ENCODE peak calls at places on chromosome 3, in ten cellular contexts. I, A, H, Y, W, X, L, P, Q and E are unnamed samples.
A peak's percentile ranks its signal among the peaks of the same experiment; 100 is the strongest.

GRCh38 chr3:120858501-120858900 is 49.5 kb upstream of the STXBP5L start:
- DNase-seq in I (no peak), A (no peak), H (no peak), Y (no peak), W (no peak), X (no peak), L (no peak), P (no peak), Q (no peak), E (no peak)

GRCh38 chr3:14464521-14464920 is 62.1 kb downstream of the SLC6A6 start:
- DNase-seq in I (no peak), A (no peak), H (no peak), Y (no peak), W (no peak), X (no peak), L (no peak), P (no peak), Q (no peak), E (no peak)

GRCh38 chr3:65006300-65006739 is 318.5 kb upstream of the ADAMTS9 start:
- DNase-seq in I (no peak), A (no peak), H (peak; percentile 30), Y (no peak), W (no peak), X (no peak), L (peak; percentile 18), P (no peak), Q (no peak), E (no peak)

GRCh38 chr3:59006791-59007517 is 42.9 kb downstream of the CFAP20DC start:
- DNase-seq in I (no peak), A (no peak), H (peak; percentile 22), Y (no peak), W (no peak), X (no peak), L (peak; percentile 76), P (peak; percentile 61), Q (no peak), E (no peak)

GRCh38 chr3:126733061-126733430 is 29.0 kb downstream of the CHCHD6 start:
- DNase-seq in I (no peak), A (no peak), H (no peak), Y (no peak), W (no peak), X (no peak), L (no peak), P (no peak), Q (no peak), E (no peak)

GRCh38 chr3:85193565-85193964 is 234.8 kb downstream of the CADM2 start:
- DNase-seq in I (no peak), A (no peak), H (no peak), Y (no peak), W (no peak), X (no peak), L (no peak), P (no peak), Q (no peak), E (no peak)

GRCh38 chr3:99250272-99250671 is 348.8 kb upstream of the DCBLD2 start:
- DNase-seq in I (no peak), A (no peak), H (peak; percentile 78), Y (no peak), W (no peak), X (no peak), L (peak; percentile 58), P (no peak), Q (no peak), E (no peak)

GRCh38 chr3:120823156-120823555 is 80.6 kb downstream of the GTF2E1 start:
- DNase-seq in I (no peak), A (no peak), H (no peak), Y (no peak), W (no peak), X (no peak), L (peak; percentile 1), P (no peak), Q (no peak), E (no peak)

GRCh38 chr3:125220183-125220582 is 7.6 kb upstream of the SLC12A8 start:
- DNase-seq in I (no peak), A (no peak), H (no peak), Y (no peak), W (no peak), X (no peak), L (no peak), P (no peak), Q (no peak), E (no peak)
- H3K9me3 ChIP-seq in I (no peaks in the 10 kb centered on the region), A (no peaks in the 10 kb centered on the region), H (no peaks in the 10 kb centered on the region), Y (no peaks in the 10 kb centered on the region), W (no peaks in the 10 kb centered on the region), X (no peaks in the 10 kb centered on the region), L (no peaks in the 10 kb centered on the region), P (no peaks in the 10 kb centered on the region), Q (no peaks in the 10 kb centered on the region), E (no peaks in the 10 kb centered on the region)

GRCh38 chr3:172119266-172119957 is 80.0 kb downstream of the FNDC3B start:
- DNase-seq in I (no peak), A (no peak), H (no peak), Y (no peak), W (no peak), X (no peak), L (no peak), P (no peak), Q (no peak), E (no peak)

GRCh38 chr3:172113710-172114109 is 74.3 kb downstream of the FNDC3B start:
- DNase-seq in I (no peak), A (no peak), H (no peak), Y (no peak), W (no peak), X (no peak), L (no peak), P (no peak), Q (no peak), E (no peak)

GRCh38 chr3:172115059-172115458 is 75.7 kb downstream of the FNDC3B start:
- DNase-seq in I (no peak), A (no peak), H (no peak), Y (no peak), W (no peak), X (no peak), L (no peak), P (no peak), Q (no peak), E (no peak)

GRCh38 chr3:172112348-172113123 is 73.2 kb downstream of the FNDC3B start:
- DNase-seq in I (no peak), A (no peak), H (no peak), Y (no peak), W (no peak), X (no peak), L (peak; percentile 32), P (no peak), Q (no peak), E (no peak)

GRCh38 chr3:172115787-172116186 is 76.4 kb downstream of the FNDC3B start:
- DNase-seq in I (no peak), A (no peak), H (no peak), Y (no peak), W (no peak), X (no peak), L (no peak), P (no peak), Q (no peak), E (no peak)
- H3K4me1 ChIP-seq in I (no peaks in the 10 kb centered on the region), A (no peaks in the 10 kb centered on the region), H (peaks cover 4% of the 10 kb centered on the region), Y (no peaks in the 10 kb centered on the region), W (no peaks in the 10 kb centered on the region), X (peaks cover 3% of the 10 kb centered on the region), L (peaks cover 7% of the 10 kb centered on the region), P (peaks cover 8% of the 10 kb centered on the region), Q (peaks cover 10% of the 10 kb centered on the region), E (peaks cover 7% of the 10 kb centered on the region)

DNA sequence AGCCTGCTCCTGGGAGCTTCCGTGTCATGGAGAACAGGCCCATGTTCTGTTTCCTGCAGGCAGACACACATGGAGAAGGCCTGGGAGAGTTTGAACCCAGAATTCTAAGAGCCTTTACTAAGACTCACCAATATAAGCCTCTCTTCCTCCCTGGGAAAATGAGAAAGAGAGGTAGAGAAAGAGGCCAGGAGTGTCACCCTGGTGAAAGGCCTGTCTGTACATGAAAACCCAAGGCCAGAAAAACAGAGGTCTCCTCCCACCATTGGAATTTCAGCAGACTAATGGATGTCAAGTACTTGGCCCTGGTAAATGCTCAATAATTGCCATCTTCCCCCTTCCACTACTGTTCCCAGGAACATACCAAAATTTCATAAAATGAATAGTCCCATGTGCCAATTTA is 117.6 kb downstream of the TOP2B start:
- DNase-seq in I (no peak), A (no peak), H (peak; percentile 60), Y (no peak), W (no peak), X (no peak), L (no peak), P (no peak), Q (no peak), E (no peak)
- H3K4me3 ChIP-seq in I (no peak overlapping the region), A (no peak overlapping the region), H (no peak overlapping the region), Y (no peak overlapping the region), W (no peak overlapping the region), X (no peak overlapping the region), L (no peak overlapping the region), P (no peak overlapping the region), Q (no peak overlapping the region), E (no peak overlapping the region)

DNA sequence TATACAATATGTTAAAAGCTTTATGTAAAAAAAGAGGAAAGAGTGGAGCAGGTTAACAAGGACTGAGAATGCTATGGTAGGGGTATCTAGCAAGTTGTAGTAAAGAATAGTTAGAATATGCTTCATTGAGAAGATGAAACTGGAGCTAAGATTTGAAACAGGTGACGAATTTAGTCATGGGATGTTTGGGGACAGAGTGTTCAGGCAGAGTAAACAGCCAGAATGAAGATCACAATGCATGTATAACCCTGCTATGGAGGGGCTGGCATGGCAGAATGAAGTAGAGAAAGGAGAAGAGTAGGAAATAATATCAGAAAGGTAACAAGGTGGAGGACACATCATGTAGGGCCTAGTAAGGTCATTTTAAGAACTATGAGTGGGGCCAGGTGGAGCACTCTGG is 72.0 kb downstream of the BTD start:
- DNase-seq in I (no peak), A (no peak), H (no peak), Y (no peak), W (no peak), X (no peak), L (no peak), P (no peak), Q (no peak), E (no peak)
- H3K9me3 ChIP-seq in I (no peaks in the 10 kb centered on the region), A (no peaks in the 10 kb centered on the region), H (no peaks in the 10 kb centered on the region), Y (no peaks in the 10 kb centered on the region), W (no peaks in the 10 kb centered on the region), X (no peaks in the 10 kb centered on the region), L (no peaks in the 10 kb centered on the region), P (no peaks in the 10 kb centered on the region), Q (no peaks in the 10 kb centered on the region), E (no peaks in the 10 kb centered on the region)

GRCh38 chr3:10528046-10528445 is 22.7 kb upstream of the ATP2B2 start:
- DNase-seq in I (peak; percentile 27), A (no peak), H (no peak), Y (no peak), W (peak; percentile 9), X (no peak), L (no peak), P (no peak), Q (peak; percentile 13), E (no peak)

GRCh38 chr3:10527295-10528016 is 22.1 kb upstream of the ATP2B2 start:
- DNase-seq in I (peak; percentile 35), A (no peak), H (no peak), Y (no peak), W (peak; percentile 4), X (no peak), L (no peak), P (no peak), Q (peak; percentile 15), E (no peak)

GRCh38 chr3:10531031-10531430 is 25.6 kb upstream of the ATP2B2 start:
- DNase-seq in I (peak; percentile 35), A (no peak), H (no peak), Y (no peak), W (peak; percentile 4), X (peak; percentile 32), L (no peak), P (no peak), Q (peak; percentile 21), E (no peak)

GRCh38 chr3:10529809-10530208 is 24.4 kb upstream of the ATP2B2 start:
- DNase-seq in I (peak; percentile 25), A (no peak), H (no peak), Y (no peak), W (peak; percentile 6), X (no peak), L (no peak), P (no peak), Q (peak; percentile 9), E (no peak)

GRCh38 chr3:10530241-10530640 is 24.9 kb upstream of the ATP2B2 start:
- DNase-seq in I (peak; percentile 35), A (no peak), H (no peak), Y (no peak), W (no peak), X (no peak), L (no peak), P (no peak), Q (peak; percentile 16), E (no peak)
- H3K4me1 ChIP-seq in I (no peaks in the 10 kb centered on the region), A (no peaks in the 10 kb centered on the region), H (no peaks in the 10 kb centered on the region), Y (no peaks in the 10 kb centered on the region), W (no peaks in the 10 kb centered on the region), X (no peaks in the 10 kb centered on the region), L (no peaks in the 10 kb centered on the region), P (no peaks in the 10 kb centered on the region), Q (no peaks in the 10 kb centered on the region), E (no peaks in the 10 kb centered on the region)